ENCODE peak calls at places on chromosomes 1 and 21, in five cellular contexts. C, G, W, P and J are unnamed samples.

GRCh38 chr1:40532844-40533424 is 1.5 kb downstream of the ZNF684 start:
- DNase-seq in G (peak; percentile 55), C (peak; percentile 50), W (peak; percentile 73), P (no peak), J (peak; percentile 33)

GRCh38 chr1:153626929-153627796 is at the start of gene S100A13:
- DNase-seq in C (peak; percentile 80), G (peak; percentile 96), P (peak; percentile 94), W (peak; percentile 90), J (peak; percentile 85)

GRCh38 chr1:172955161-172955821 is 95.5 kb downstream of the TNFSF18 start:
- DNase-seq in P (no peak), W (no peak), G (peak; percentile 90), C (no peak), J (no peak)

GRCh38 chr21:39097335-39097861 is 85.9 kb downstream of the PSMG1 start:
- DNase-seq in G (no peak), P (no peak), W (no peak), C (no peak), J (no peak)

GRCh38 chr1:19074361-19074901 is 118.0 kb upstream of the IFFO2 start:
- DNase-seq in G (no peak), C (no peak), W (no peak), P (no peak), J (no peak)

GRCh38 chr1:15060104-15060503 is 93.4 kb upstream of the TMEM51 start:
- DNase-seq in P (no peak), W (no peak), G (no peak), C (no peak), J (no peak)

GRCh38 chr1:78052685-78053433 is 7.1 kb downstream of the GIPC2 start:
- DNase-seq in G (no peak), P (no peak), W (no peak), C (no peak), J (no peak)

GRCh38 chr1:35726814-35727433 is 8.2 kb upstream of the C1orf216 start:
- DNase-seq in W (peak; percentile 53), C (peak; percentile 72), P (peak; percentile 69), G (peak; percentile 58), J (peak; percentile 52)

GRCh38 chr1:93338426-93338825 is 7.3 kb upstream of the DR1 start:
- DNase-seq in C (no peak), G (peak; percentile 95), P (no peak), W (no peak), J (peak; percentile 68)

GRCh38 chr1:110411173-110411572 is 3.7 kb upstream of the LAMTOR5 start:
- DNase-seq in P (no peak), W (no peak), C (no peak), G (no peak), J (no peak)

GRCh38 chr21:14484188-14485009 is 61.7 kb downstream of the SAMSN1 start:
- DNase-seq in W (no peak), C (no peak), G (no peak), P (no peak), J (no peak)

GRCh38 chr1:78340006-78340405 is 150.8 kb upstream of the PTGFR start:
- DNase-seq in W (no peak), C (no peak), P (no peak), G (peak; percentile 88), J (no peak)

GRCh38 chr21:15659768-15660423 is 69.9 kb upstream of the USP25 start:
- DNase-seq in C (no peak), G (no peak), P (no peak), W (peak; percentile 42), J (peak; percentile 69)

GRCh38 chr1:75134939-75135828 is 996 bp downstream of the LHX8 start:
- DNase-seq in W (no peak), C (no peak), P (peak; percentile 79), G (peak; percentile 0), J (peak; percentile 7)

GRCh38 chr21:45264146-45264918 is 23.4 kb downstream of the POFUT2 start:
- DNase-seq in C (no peak), P (peak; percentile 14), G (no peak), W (no peak), J (no peak)

DNA sequence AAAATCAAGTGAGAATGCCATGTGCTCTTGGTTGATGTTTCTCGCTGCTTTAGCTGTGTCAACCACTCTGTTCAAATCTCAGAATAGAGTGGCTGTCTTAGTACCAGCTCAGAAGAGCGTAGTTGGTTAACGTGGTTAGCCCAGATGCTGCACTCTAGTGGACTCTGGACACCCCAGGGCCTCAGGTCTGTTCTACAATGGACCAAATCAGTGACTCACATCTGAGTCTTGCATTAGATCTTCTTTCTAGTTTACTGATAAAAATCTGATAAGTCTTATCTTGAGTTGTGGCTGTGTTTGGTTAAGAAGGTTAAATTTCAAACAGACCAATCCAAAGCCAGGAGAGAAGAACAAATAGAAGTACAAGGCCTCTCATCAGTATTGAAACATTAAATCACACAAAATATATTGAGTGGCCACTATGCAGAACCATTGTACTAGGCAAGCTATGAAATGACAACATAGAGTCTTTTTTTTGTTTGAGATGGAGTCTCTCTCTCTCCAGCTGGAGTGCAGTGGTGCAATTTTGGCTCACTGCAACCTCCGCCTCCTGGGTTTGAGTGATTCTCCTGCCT is 104.1 kb downstream of the NR5A2 start:
- DNase-seq in W (peak; percentile 19), C (no peak), P (no peak), G (peak; percentile 36), J (peak; percentile 42)
- TF ChIP-seq RFX5 in W (no peak), C (no peak), P (no peak), G (no peak), J (no peak)

DNA sequence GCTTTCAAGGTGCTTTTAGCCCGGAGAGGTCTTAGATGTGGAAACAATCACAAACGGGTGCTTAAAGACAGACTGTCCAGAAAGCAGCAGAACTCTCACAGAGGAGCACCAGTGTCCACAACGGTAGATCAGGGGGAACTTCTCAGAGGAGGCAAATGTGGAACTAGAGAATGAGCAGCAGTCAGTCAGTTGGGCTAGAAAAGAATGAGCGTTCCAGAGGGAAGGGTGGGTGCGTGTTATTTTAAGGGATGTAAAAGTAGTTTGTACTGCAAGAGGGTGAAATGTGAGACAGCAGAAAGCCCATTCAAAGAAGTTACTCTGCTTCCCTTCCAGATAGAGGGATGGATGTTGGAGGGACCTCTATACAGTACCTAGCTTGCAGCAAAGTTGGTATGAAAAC is 30.9 kb downstream of the RGS5 start:
- DNase-seq in P (no peak), C (no peak), G (no peak), W (no peak), J (no peak)
- TF ChIP-seq RFX5 in P (no peak), C (no peak), G (no peak), W (no peak), J (no peak)

DNA sequence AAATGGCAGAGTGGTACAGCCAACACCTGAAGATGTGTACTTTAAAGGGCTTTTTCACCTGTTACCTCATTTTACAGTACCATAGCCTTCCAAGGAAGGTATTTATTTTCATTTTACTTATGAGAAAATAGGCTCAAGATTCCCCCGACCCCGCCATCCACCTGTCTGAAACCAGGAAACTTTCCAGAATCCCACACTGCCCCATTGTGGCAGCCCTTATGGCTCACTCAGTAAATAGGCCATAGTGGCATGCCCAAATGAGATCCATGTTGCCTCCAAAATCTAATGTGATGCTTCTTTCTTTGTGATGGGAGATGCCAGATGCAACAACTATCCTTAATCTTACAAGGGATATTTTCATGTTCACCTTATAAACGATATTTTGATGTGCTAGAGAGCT is 97.8 kb downstream of the EBNA1BP2 start:
- DNase-seq in P (peak; percentile 44), C (no peak), G (no peak), W (peak; percentile 48), J (peak; percentile 35)
- TF ChIP-seq RFX5 in P (no peak), C (no peak), G (no peak), W (no peak), J (no peak)

DNA sequence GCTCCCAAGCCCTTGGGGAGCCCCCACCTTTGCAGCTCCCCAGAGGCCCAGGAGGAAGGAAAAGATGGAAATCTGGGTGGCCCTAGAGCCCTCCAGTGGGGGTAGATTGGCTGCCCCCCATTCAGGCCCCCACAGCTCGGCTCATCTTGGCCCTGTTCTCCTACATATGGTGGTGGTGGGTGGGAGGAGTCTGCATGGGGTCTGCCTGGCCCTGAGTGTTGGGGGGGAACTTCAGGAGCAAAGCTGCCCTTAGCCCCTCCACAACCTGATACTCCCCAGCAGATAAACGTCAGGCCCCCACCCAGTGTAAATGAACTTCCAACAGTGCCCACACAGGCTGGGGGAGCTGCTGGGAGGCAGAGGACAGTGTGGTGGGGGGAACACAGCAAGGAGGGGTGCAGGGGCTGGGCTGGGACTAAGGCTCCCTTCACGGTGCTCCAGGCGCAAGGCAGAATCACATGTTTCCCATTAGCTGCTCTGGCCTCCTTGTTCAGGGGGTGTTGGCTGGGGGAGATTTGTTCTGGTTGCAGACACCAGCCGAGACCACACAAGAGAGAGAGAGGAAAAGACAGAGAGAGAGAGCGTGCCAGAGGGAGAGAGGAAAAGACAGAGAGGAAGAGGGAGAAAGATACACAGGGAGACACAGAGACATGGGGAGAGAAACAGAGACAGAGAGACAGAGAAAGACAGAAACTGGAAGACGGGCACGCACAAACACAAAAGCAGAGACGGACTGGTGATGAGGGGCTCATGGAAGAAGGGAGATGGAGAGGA is 42.6 kb downstream of the AHDC1 start:
- DNase-seq in C (no peak), W (no peak), P (no peak), G (no peak), J (no peak)
- TF ChIP-seq RFX5 in C (no peak), W (no peak), P (no peak), G (no peak), J (no peak)

GRCh38 chr1:154945962-154946850 is 9.7 kb upstream of the PMVK start:
- DNase-seq in C (no peak), W (no peak), P (no peak), G (no peak), J (no peak)

GRCh38 chr1:154945160-154945961 is 8.8 kb upstream of the PMVK start:
- DNase-seq in C (no peak), W (no peak), G (no peak), P (no peak), J (no peak)

GRCh38 chr1:154951901-154952657 is 3.8 kb downstream of the PBXIP1 start:
- DNase-seq in W (no peak), G (no peak), P (no peak), C (no peak), J (no peak)

GRCh38 chr1:154944422-154945159 is 8.1 kb upstream of the PMVK start:
- DNase-seq in W (peak; percentile 87), P (no peak), G (no peak), C (no peak), J (no peak)

GRCh38 chr1:154948079-154948478 is 7.8 kb downstream of the PBXIP1 start:
- DNase-seq in W (no peak), C (no peak), P (no peak), G (no peak), J (no peak)
- TF ChIP-seq RFX5 in W (no peak), C (no peak), P (no peak), G (no peak), J (no peak)